ENCODE peak calls at places on chromosomes 7 and 10, in ten cellular contexts. U is kidney, E is osteoblast, P is sigmoid colon, S is kidney epithelial cell, A is IMR-90, D is tibial artery, M is Panc1, O is mesendoderm, H is PC-9. L is an unnamed sample. For H3K36me3, the result is how much of the 10 kb centered on the place peaks cover.

GRCh38 chr10:91311601-91312000 is 91.1 kb downstream of the PCGF5 start:
- DNase-seq in U (no peak), E (no peak), P (no peak), S (no peak), A (no peak), D (no peak), M (no peak), O (no peak), H (no peak), L (no peak)

GRCh38 chr10:46544989-46545791 is 11.3 kb downstream of the GPRIN2 start:
- DNase-seq in U (peak), E (peak), P (peak), S (no peak), A (no peak), D (peak), M (no peak), O (peak), H (peak), L (peak)

GRCh38 chr7:146961617-146962016 is 845.0 kb downstream of the CNTNAP2 start:
- DNase-seq in U (no peak), E (peak), P (no peak), S (peak), A (no peak), D (no peak), M (peak), O (peak), H (peak), L (no peak)

GRCh38 chr7:21041252-21041651 is 254.6 kb upstream of the SP8 start:
- DNase-seq in U (no peak), E (no peak), P (no peak), S (no peak), A (no peak), D (no peak), M (no peak), O (no peak), H (peak), L (no peak)

GRCh38 chr10:8908013-8908412 is 853.5 kb downstream of the GATA3 start:
- DNase-seq in U (no peak), E (no peak), P (no peak), S (no peak), A (no peak), D (no peak), M (no peak), O (peak), H (no peak), L (no peak)

GRCh38 chr7:137798073-137798763 is 48.6 kb downstream of the DGKI start:
- DNase-seq in U (no peak), E (no peak), P (no peak), S (no peak), A (no peak), D (no peak), M (no peak), O (no peak), H (no peak), L (no peak)

GRCh38 chr7:127912901-127913300 is 118.3 kb downstream of the LRRC4 start:
- DNase-seq in U (no peak), E (no peak), P (no peak), S (no peak), A (no peak), D (no peak), M (no peak), O (no peak), H (no peak), L (no peak)

GRCh38 chr10:14852236-14852635 is 14.1 kb downstream of the HSPA14 start:
- DNase-seq in U (no peak), E (no peak), P (no peak), S (no peak), A (no peak), D (no peak), M (no peak), O (no peak), H (no peak), L (no peak)

GRCh38 chr10:35379226-35380137 is 43.2 kb downstream of the CCNY start:
- DNase-seq in U (no peak), E (peak), P (no peak), S (no peak), A (peak), D (peak), M (no peak), O (peak), H (no peak), L (no peak)

GRCh38 chr7:111162692-111163091 is 71.8 kb downstream of the LRRN3 start:
- DNase-seq in U (no peak), E (no peak), P (no peak), S (no peak), A (no peak), D (no peak), M (no peak), O (no peak), H (no peak), L (no peak)

GRCh38 chr10:35353805-35354204 is 17.5 kb downstream of the CCNY start:
- DNase-seq in U (no peak), E (peak), P (no peak), S (no peak), A (no peak), D (no peak), M (no peak), O (no peak), H (no peak), L (no peak)

GRCh38 chr10:80260295-80261243 is 28.9 kb downstream of the MAT1A start:
- DNase-seq in U (no peak), E (peak), P (no peak), S (no peak), A (no peak), D (no peak), M (peak), O (peak), H (no peak), L (no peak)

GRCh38 chr7:129489491-129489890 is 12.8 kb upstream of the SMKR1 start:
- DNase-seq in U (no peak), E (peak), P (no peak), S (no peak), A (peak), D (no peak), M (no peak), O (peak), H (no peak), L (no peak)

GRCh38 chr7:50739744-50740455 is 42.8 kb downstream of the GRB10 start:
- DNase-seq in U (no peak), E (no peak), P (no peak), S (no peak), A (no peak), D (no peak), M (no peak), O (peak), H (no peak), L (no peak)

GRCh38 chr10:50152792-50153272 is 85.1 kb downstream of the WASHC2A start:
- DNase-seq in U (peak), E (no peak), P (no peak), S (no peak), A (no peak), D (no peak), M (no peak), O (peak), H (no peak), L (peak)

GRCh38 chr7:22853674-22854157 is 31.1 kb upstream of the TOMM7 start:
- DNase-seq in U (no peak), E (no peak), P (no peak), S (no peak), A (no peak), D (peak), M (no peak), O (peak), H (no peak), L (no peak)

GRCh38 chr10:26274391-26274790 is 57.8 kb downstream of the GAD2 start:
- DNase-seq in U (no peak), E (no peak), P (no peak), S (no peak), A (no peak), D (no peak), M (no peak), O (no peak), H (no peak), L (no peak)

GRCh38 chr7:2478387-2478760 is 2.2 kb upstream of the GRIFIN start:
- DNase-seq in U (peak), E (peak), P (peak), S (no peak), A (no peak), D (peak), M (no peak), O (no peak), H (peak), L (peak)

GRCh38 chr7:135597181-135597925 is 39.6 kb downstream of the NUP205 start:
- DNase-seq in U (no peak), E (no peak), P (no peak), S (no peak), A (peak), D (no peak), M (no peak), O (no peak), H (no peak), L (no peak)

GRCh38 chr10:79092292-79092896 is 23.6 kb downstream of the ZMIZ1 start:
- DNase-seq in U (no peak), E (no peak), P (no peak), S (no peak), A (no peak), D (no peak), M (no peak), O (peak), H (no peak), L (no peak)

GRCh38 chr7:13098161-13098560 is 410.7 kb downstream of the ARL4A start:
- DNase-seq in U (no peak), E (no peak), P (no peak), S (no peak), A (no peak), D (no peak), M (no peak), O (no peak), H (no peak), L (no peak)

GRCh38 chr7:105141068-105141467 is 127.1 kb downstream of the KMT2E start:
- DNase-seq in U (no peak), E (peak), P (no peak), S (no peak), A (peak), D (no peak), M (no peak), O (peak), H (no peak), L (no peak)

GRCh38 chr10:91551856-91552255 is 81.0 kb downstream of the PPP1R3C start:
- DNase-seq in U (peak), E (peak), P (no peak), S (no peak), A (peak), D (peak), M (peak), O (peak), H (no peak), L (no peak)

GRCh38 chr10:132535065-132535651 is 2.4 kb upstream of the INPP5A start:
- DNase-seq in U (peak), E (no peak), P (peak), S (no peak), A (no peak), D (peak), M (no peak), O (no peak), H (no peak), L (peak)

GRCh38 chr10:110357252-110357780 is 52.6 kb upstream of the SMNDC1 start:
- DNase-seq in U (no peak), E (peak), P (no peak), S (peak), A (peak), D (no peak), M (no peak), O (no peak), H (no peak), L (no peak)

GRCh38 chr10:110360857-110361474 is 56.2 kb upstream of the SMNDC1 start:
- DNase-seq in U (no peak), E (no peak), P (no peak), S (no peak), A (no peak), D (no peak), M (no peak), O (peak), H (peak), L (no peak)

GRCh38 chr10:110357871-110358270 is 53.2 kb upstream of the SMNDC1 start:
- DNase-seq in U (no peak), E (no peak), P (no peak), S (no peak), A (no peak), D (no peak), M (no peak), O (no peak), H (no peak), L (peak)

GRCh38 chr10:110358278-110358677 is 53.6 kb upstream of the SMNDC1 start:
- DNase-seq in U (no peak), E (no peak), P (no peak), S (no peak), A (no peak), D (no peak), M (no peak), O (no peak), H (no peak), L (no peak)

GRCh38 chr10:110358869-110359629 is 54.3 kb upstream of the SMNDC1 start:
- DNase-seq in U (no peak), E (no peak), P (no peak), S (peak), A (no peak), D (no peak), M (no peak), O (peak), H (peak), L (no peak)
- H3K36me3 ChIP-seq in U (under half), E (under half), P (under half), S (under half), A (under half), D (under half), M (under half), O (under half), H (under half), L (under half)

DNA sequence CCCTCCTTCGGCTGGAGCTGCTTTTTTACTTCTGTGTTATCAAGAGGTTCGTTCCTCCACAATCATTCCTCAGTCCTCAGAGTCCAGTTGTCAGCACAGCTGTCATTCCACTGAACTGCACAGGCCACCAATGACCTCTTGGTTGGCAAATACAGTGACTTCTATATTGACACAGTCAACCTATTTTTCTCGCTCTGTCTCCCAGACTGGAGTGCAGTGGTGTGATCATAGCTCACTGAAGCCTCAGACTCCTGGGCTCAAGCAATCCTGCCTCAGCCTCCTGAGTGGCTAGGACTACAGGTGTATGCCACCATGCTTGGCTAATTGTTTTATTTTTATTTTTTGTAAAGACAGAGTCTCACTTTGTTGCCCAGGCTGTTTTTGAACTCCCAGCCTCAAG is 27.7 kb downstream of the CRCP start:
- DNase-seq in U (no peak), E (no peak), P (no peak), S (no peak), A (no peak), D (no peak), M (no peak), O (no peak), H (no peak), L (no peak)
- H3K36me3 ChIP-seq in U (under half), E (under half), P (under half), S (under half), A (under half), D (under half), M (under half), O (under half), H (under half), L (under half)

GRCh38 chr7:130896051-130896881 is 162.3 kb upstream of the KLF14 start:
- DNase-seq in U (no peak), E (no peak), P (no peak), S (no peak), A (peak), D (no peak), M (peak), O (peak), H (peak), L (no peak)

GRCh38 chr7:130896898-130897514 is 163.0 kb upstream of the KLF14 start:
- DNase-seq in U (peak), E (peak), P (peak), S (no peak), A (peak), D (no peak), M (no peak), O (peak), H (peak), L (peak)

GRCh38 chr7:130899071-130899451 is 165.1 kb upstream of the KLF14 start:
- DNase-seq in U (no peak), E (no peak), P (no peak), S (no peak), A (no peak), D (no peak), M (no peak), O (no peak), H (no peak), L (no peak)

GRCh38 chr7:130899638-130900401 is 165.8 kb upstream of the KLF14 start:
- DNase-seq in U (no peak), E (no peak), P (no peak), S (no peak), A (no peak), D (no peak), M (peak), O (no peak), H (no peak), L (peak)

DNA sequence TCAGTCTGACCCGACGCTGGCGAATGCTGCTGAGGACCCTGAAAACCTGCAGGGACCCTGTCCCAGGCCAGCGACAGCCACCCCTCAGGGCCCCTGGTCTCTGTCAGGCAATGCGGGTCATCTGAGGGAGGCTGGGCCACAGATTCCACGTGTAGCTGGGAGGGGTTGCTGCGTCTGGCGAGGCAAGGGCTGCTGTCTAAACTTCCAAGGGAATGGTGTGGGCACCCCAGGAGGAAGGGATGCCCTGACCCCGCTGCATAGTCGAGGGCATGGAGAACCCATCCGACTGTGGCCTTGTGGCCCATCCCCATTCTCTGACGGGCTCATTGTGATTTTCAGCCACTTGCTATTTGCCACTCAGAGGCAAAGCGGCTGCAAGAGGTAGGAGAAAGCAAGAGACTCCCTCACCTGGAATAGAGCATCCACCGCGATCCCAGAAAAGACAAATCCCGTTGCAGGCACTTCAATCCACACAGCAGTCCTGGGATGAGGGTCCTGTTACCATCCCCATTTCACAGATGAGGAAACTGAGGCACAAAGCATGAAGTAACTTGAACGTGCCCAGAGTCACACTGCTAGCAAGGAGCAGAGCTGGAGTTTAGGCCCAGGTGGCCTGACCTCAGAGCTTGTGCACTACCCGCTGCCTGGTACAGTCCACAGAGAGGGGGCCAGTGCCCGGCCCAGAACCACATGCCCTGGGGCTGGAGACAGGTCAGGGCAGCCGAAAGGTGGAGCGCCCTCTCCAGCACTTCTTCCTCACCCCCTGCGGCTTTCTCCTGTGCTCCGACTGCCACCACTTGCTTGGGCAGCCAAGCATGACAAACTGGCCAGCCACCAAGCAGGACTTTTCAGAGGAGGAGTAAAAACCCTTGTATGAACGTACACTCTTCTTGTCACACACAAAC is 163.8 kb upstream of the KLF14 start:
- DNase-seq in U (peak), E (peak), P (no peak), S (no peak), A (no peak), D (no peak), M (no peak), O (no peak), H (no peak), L (no peak)
- H3K36me3 ChIP-seq in U (under half), E (half or more), P (under half), S (under half), A (half or more), D (under half), M (under half), O (under half), H (half or more), L (half or more)

GRCh38 chr7:158702196-158702595 is 2.4 kb downstream of the NCAPG2 start:
- DNase-seq in U (no peak), E (no peak), P (no peak), S (no peak), A (no peak), D (no peak), M (no peak), O (peak), H (no peak), L (no peak)
- H3K36me3 ChIP-seq in U (under half), E (under half), P (under half), S (under half), A (under half), D (under half), M (under half), O (under half), H (under half), L (under half)

GRCh38 chr10:101069441-101069840 is 7.7 kb downstream of the KAZALD1 start:
- DNase-seq in U (no peak), E (no peak), P (no peak), S (no peak), A (no peak), D (no peak), M (no peak), O (no peak), H (no peak), L (no peak)

GRCh38 chr10:101065479-101066145 is 3.8 kb downstream of the KAZALD1 start:
- DNase-seq in U (no peak), E (peak), P (no peak), S (no peak), A (peak), D (no peak), M (no peak), O (no peak), H (no peak), L (no peak)

GRCh38 chr10:101066890-101067355 is 5.1 kb downstream of the KAZALD1 start:
- DNase-seq in U (peak), E (peak), P (no peak), S (no peak), A (no peak), D (no peak), M (no peak), O (no peak), H (no peak), L (no peak)

GRCh38 chr10:101066146-101066889 is 4.5 kb downstream of the KAZALD1 start:
- DNase-seq in U (peak), E (peak), P (peak), S (no peak), A (peak), D (peak), M (no peak), O (peak), H (peak), L (peak)

DNA sequence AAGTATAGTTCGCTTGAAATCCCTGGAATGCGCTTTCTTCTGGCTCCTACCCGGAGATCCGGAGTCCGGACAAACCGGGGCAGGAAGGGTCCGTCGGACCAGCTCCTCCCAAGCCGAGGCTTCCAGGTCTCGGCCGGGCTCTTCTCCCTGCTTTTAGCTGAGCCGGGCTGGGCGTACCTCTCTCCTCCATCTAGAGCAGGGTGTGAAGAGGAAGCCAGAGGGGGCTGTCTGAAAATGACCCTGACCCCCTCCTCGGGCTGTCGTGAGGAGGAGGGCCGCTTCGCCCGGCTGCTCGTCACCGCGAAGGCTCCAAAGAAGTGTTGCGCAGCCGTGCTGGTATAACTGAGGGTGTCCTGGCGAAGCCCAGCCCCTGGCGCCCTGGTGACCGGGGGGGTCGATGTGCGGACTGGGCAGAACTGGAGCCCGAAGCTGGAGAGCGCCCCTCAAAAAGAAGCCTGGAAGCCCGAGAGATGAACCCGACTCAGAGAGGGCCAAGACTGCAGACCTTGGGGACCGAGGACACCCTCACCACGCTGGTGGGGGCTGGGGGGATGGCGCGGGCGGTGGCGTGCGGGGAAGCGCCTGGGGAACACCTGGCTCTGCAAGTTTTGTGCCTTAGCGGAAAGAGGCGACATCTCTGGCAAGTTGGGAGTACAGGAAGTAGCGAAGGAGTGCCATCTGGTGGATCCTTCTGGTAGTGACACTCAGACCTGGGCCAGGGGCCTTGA is 5.7 kb downstream of the KAZALD1 start:
- DNase-seq in U (peak), E (peak), P (peak), S (no peak), A (peak), D (peak), M (no peak), O (peak), H (peak), L (peak)
- H3K36me3 ChIP-seq in U (under half), E (under half), P (under half), S (under half), A (under half), D (under half), M (under half), O (under half), H (under half), L (under half)